ENCODE peak calls at places on chromosomes 11 and 22, in ten cellular contexts. One of them, this sample, is unnamed. For H3K4me1 and H3K36me3, the result is how much of the 10 kb centered on the place peaks cover.

GRCh38 chr22:44676441-44677298 is 25.3 kb upstream of the PRR5 start:
- DNase-seq in astrocyte: no peak
- DNase-seq in OCI-LY7: no peak
- DNase-seq in IMR-90: peak
- DNase-seq in CD8-positive, alpha-beta memory T cell: no peak
- DNase-seq in GM23248: peak
- DNase-seq in neuronal stem cell: no peak
- DNase-seq in psoas muscle: no peak
- DNase-seq in body of pancreas: no peak
- DNase-seq in PC-9: peak
- DNase-seq in this sample: no peak

GRCh38 chr11:20125927-20126326 is 34.3 kb downstream of the DBX1 start:
- DNase-seq in astrocyte: peak
- DNase-seq in OCI-LY7: no peak
- DNase-seq in IMR-90: peak
- DNase-seq in CD8-positive, alpha-beta memory T cell: no peak
- DNase-seq in GM23248: peak
- DNase-seq in neuronal stem cell: no peak
- DNase-seq in psoas muscle: no peak
- DNase-seq in body of pancreas: no peak
- DNase-seq in PC-9: peak
- DNase-seq in this sample: no peak

GRCh38 chr22:23705358-23705757 is 14.5 kb downstream of the RGL4 start:
- DNase-seq in astrocyte: no peak
- DNase-seq in OCI-LY7: no peak
- DNase-seq in IMR-90: no peak
- DNase-seq in CD8-positive, alpha-beta memory T cell: no peak
- DNase-seq in GM23248: no peak
- DNase-seq in neuronal stem cell: no peak
- DNase-seq in psoas muscle: no peak
- DNase-seq in body of pancreas: no peak
- DNase-seq in PC-9: no peak
- DNase-seq in this sample: no peak

GRCh38 chr11:103749158-103749557 is 287.3 kb upstream of the DDI1 start:
- DNase-seq in astrocyte: peak
- DNase-seq in OCI-LY7: no peak
- DNase-seq in IMR-90: peak
- DNase-seq in CD8-positive, alpha-beta memory T cell: no peak
- DNase-seq in GM23248: peak
- DNase-seq in neuronal stem cell: no peak
- DNase-seq in psoas muscle: no peak
- DNase-seq in body of pancreas: no peak
- DNase-seq in PC-9: no peak
- DNase-seq in this sample: no peak

GRCh38 chr22:25696763-25697710 is 45.0 kb upstream of the MYO18B start:
- DNase-seq in astrocyte: peak
- DNase-seq in OCI-LY7: no peak
- DNase-seq in IMR-90: no peak
- DNase-seq in CD8-positive, alpha-beta memory T cell: no peak
- DNase-seq in GM23248: no peak
- DNase-seq in neuronal stem cell: no peak
- DNase-seq in psoas muscle: no peak
- DNase-seq in body of pancreas: no peak
- DNase-seq in PC-9: no peak
- DNase-seq in this sample: no peak

GRCh38 chr11:64745219-64745522 is 1.2 kb upstream of the RASGRP2 start:
- DNase-seq in astrocyte: no peak
- DNase-seq in OCI-LY7: peak
- DNase-seq in IMR-90: no peak
- DNase-seq in CD8-positive, alpha-beta memory T cell: peak
- DNase-seq in GM23248: no peak
- DNase-seq in neuronal stem cell: no peak
- DNase-seq in psoas muscle: peak
- DNase-seq in body of pancreas: peak
- DNase-seq in PC-9: no peak
- DNase-seq in this sample: peak

GRCh38 chr11:93685196-93685595 is 23.7 kb downstream of the CEP295 start:
- DNase-seq in astrocyte: no peak
- DNase-seq in OCI-LY7: no peak
- DNase-seq in IMR-90: no peak
- DNase-seq in CD8-positive, alpha-beta memory T cell: no peak
- DNase-seq in GM23248: no peak
- DNase-seq in neuronal stem cell: no peak
- DNase-seq in psoas muscle: no peak
- DNase-seq in body of pancreas: no peak
- DNase-seq in PC-9: no peak
- DNase-seq in this sample: no peak

GRCh38 chr11:13101836-13102574 is 92.9 kb downstream of the RASSF10 start:
- DNase-seq in astrocyte: no peak
- DNase-seq in OCI-LY7: no peak
- DNase-seq in IMR-90: no peak
- DNase-seq in CD8-positive, alpha-beta memory T cell: no peak
- DNase-seq in GM23248: no peak
- DNase-seq in neuronal stem cell: no peak
- DNase-seq in psoas muscle: no peak
- DNase-seq in body of pancreas: no peak
- DNase-seq in PC-9: no peak
- DNase-seq in this sample: no peak

GRCh38 chr11:44614281-44614680 is 48.8 kb downstream of the CD82 start:
- DNase-seq in astrocyte: no peak
- DNase-seq in OCI-LY7: no peak
- DNase-seq in IMR-90: no peak
- DNase-seq in CD8-positive, alpha-beta memory T cell: no peak
- DNase-seq in GM23248: no peak
- DNase-seq in neuronal stem cell: no peak
- DNase-seq in psoas muscle: peak
- DNase-seq in body of pancreas: no peak
- DNase-seq in PC-9: no peak
- DNase-seq in this sample: no peak

GRCh38 chr11:14018441-14018840 is 55.9 kb downstream of the SPON1 start:
- DNase-seq in astrocyte: no peak
- DNase-seq in OCI-LY7: no peak
- DNase-seq in IMR-90: peak
- DNase-seq in CD8-positive, alpha-beta memory T cell: no peak
- DNase-seq in GM23248: no peak
- DNase-seq in neuronal stem cell: no peak
- DNase-seq in psoas muscle: no peak
- DNase-seq in body of pancreas: no peak
- DNase-seq in PC-9: no peak
- DNase-seq in this sample: no peak

GRCh38 chr22:23107487-23108323 is 34.1 kb downstream of the RSPH14 start:
- DNase-seq in astrocyte: no peak
- DNase-seq in OCI-LY7: no peak
- DNase-seq in IMR-90: no peak
- DNase-seq in CD8-positive, alpha-beta memory T cell: no peak
- DNase-seq in GM23248: no peak
- DNase-seq in neuronal stem cell: no peak
- DNase-seq in psoas muscle: no peak
- DNase-seq in body of pancreas: no peak
- DNase-seq in PC-9: no peak
- DNase-seq in this sample: no peak

GRCh38 chr22:41504397-41504796 is 35.5 kb downstream of the ACO2 start:
- DNase-seq in astrocyte: no peak
- DNase-seq in OCI-LY7: no peak
- DNase-seq in IMR-90: no peak
- DNase-seq in CD8-positive, alpha-beta memory T cell: no peak
- DNase-seq in GM23248: peak
- DNase-seq in neuronal stem cell: no peak
- DNase-seq in psoas muscle: peak
- DNase-seq in body of pancreas: no peak
- DNase-seq in PC-9: no peak
- DNase-seq in this sample: no peak

GRCh38 chr11:23021287-23021863 is 161.1 kb upstream of the CCDC179 start:
- DNase-seq in astrocyte: peak
- DNase-seq in OCI-LY7: peak
- DNase-seq in IMR-90: peak
- DNase-seq in CD8-positive, alpha-beta memory T cell: no peak
- DNase-seq in GM23248: peak
- DNase-seq in neuronal stem cell: peak
- DNase-seq in psoas muscle: no peak
- DNase-seq in body of pancreas: peak
- DNase-seq in PC-9: peak
- DNase-seq in this sample: peak

GRCh38 chr11:122714484-122714883 is 59.0 kb downstream of the UBASH3B start:
- DNase-seq in astrocyte: no peak
- DNase-seq in OCI-LY7: peak
- DNase-seq in IMR-90: no peak
- DNase-seq in CD8-positive, alpha-beta memory T cell: no peak
- DNase-seq in GM23248: no peak
- DNase-seq in neuronal stem cell: no peak
- DNase-seq in psoas muscle: no peak
- DNase-seq in body of pancreas: no peak
- DNase-seq in PC-9: no peak
- DNase-seq in this sample: no peak

GRCh38 chr11:122720482-122720881 is 65.0 kb downstream of the UBASH3B start:
- DNase-seq in astrocyte: peak
- DNase-seq in OCI-LY7: peak
- DNase-seq in IMR-90: no peak
- DNase-seq in CD8-positive, alpha-beta memory T cell: no peak
- DNase-seq in GM23248: no peak
- DNase-seq in neuronal stem cell: no peak
- DNase-seq in psoas muscle: no peak
- DNase-seq in body of pancreas: no peak
- DNase-seq in PC-9: no peak
- DNase-seq in this sample: no peak

GRCh38 chr11:122715883-122716282 is 60.4 kb downstream of the UBASH3B start:
- DNase-seq in astrocyte: no peak
- DNase-seq in OCI-LY7: peak
- DNase-seq in IMR-90: no peak
- DNase-seq in CD8-positive, alpha-beta memory T cell: no peak
- DNase-seq in GM23248: no peak
- DNase-seq in neuronal stem cell: no peak
- DNase-seq in psoas muscle: no peak
- DNase-seq in body of pancreas: no peak
- DNase-seq in PC-9: no peak
- DNase-seq in this sample: no peak

GRCh38 chr11:122714021-122714420 is 58.5 kb downstream of the UBASH3B start:
- DNase-seq in astrocyte: no peak
- DNase-seq in OCI-LY7: no peak
- DNase-seq in IMR-90: no peak
- DNase-seq in CD8-positive, alpha-beta memory T cell: no peak
- DNase-seq in GM23248: no peak
- DNase-seq in neuronal stem cell: no peak
- DNase-seq in psoas muscle: no peak
- DNase-seq in body of pancreas: no peak
- DNase-seq in PC-9: no peak
- DNase-seq in this sample: no peak

GRCh38 chr11:122717264-122717867 is 61.8 kb downstream of the UBASH3B start:
- DNase-seq in astrocyte: no peak
- DNase-seq in OCI-LY7: peak
- DNase-seq in IMR-90: no peak
- DNase-seq in CD8-positive, alpha-beta memory T cell: peak
- DNase-seq in GM23248: no peak
- DNase-seq in neuronal stem cell: no peak
- DNase-seq in psoas muscle: no peak
- DNase-seq in body of pancreas: no peak
- DNase-seq in PC-9: no peak
- DNase-seq in this sample: no peak
- H3K4me1 ChIP-seq in astrocyte: under half
- H3K4me1 ChIP-seq in OCI-LY7: half or more
- H3K4me1 ChIP-seq in IMR-90: under half
- H3K4me1 ChIP-seq in CD8-positive, alpha-beta memory T cell: under half
- H3K4me1 ChIP-seq in GM23248: under half
- H3K4me1 ChIP-seq in neuronal stem cell: under half
- H3K4me1 ChIP-seq in psoas muscle: under half
- H3K4me1 ChIP-seq in body of pancreas: under half
- H3K4me1 ChIP-seq in PC-9: under half
- H3K4me1 ChIP-seq in this sample: under half

GRCh38 chr11:61298663-61299244 is 3.6 kb upstream of the VWCE start:
- DNase-seq in astrocyte: no peak
- DNase-seq in OCI-LY7: no peak
- DNase-seq in IMR-90: no peak
- DNase-seq in CD8-positive, alpha-beta memory T cell: no peak
- DNase-seq in GM23248: peak
- DNase-seq in neuronal stem cell: no peak
- DNase-seq in psoas muscle: no peak
- DNase-seq in body of pancreas: no peak
- DNase-seq in PC-9: no peak
- DNase-seq in this sample: no peak
- H3K36me3 ChIP-seq in astrocyte: under half
- H3K36me3 ChIP-seq in OCI-LY7: half or more
- H3K36me3 ChIP-seq in IMR-90: under half
- H3K36me3 ChIP-seq in CD8-positive, alpha-beta memory T cell: under half
- H3K36me3 ChIP-seq in GM23248: under half
- H3K36me3 ChIP-seq in neuronal stem cell: under half
- H3K36me3 ChIP-seq in psoas muscle: under half
- H3K36me3 ChIP-seq in body of pancreas: under half
- H3K36me3 ChIP-seq in PC-9: under half
- H3K36me3 ChIP-seq in this sample: under half

GRCh38 chr11:106133529-106133928 is 56.1 kb downstream of the AASDHPPT start:
- DNase-seq in astrocyte: no peak
- DNase-seq in OCI-LY7: peak
- DNase-seq in IMR-90: no peak
- DNase-seq in CD8-positive, alpha-beta memory T cell: no peak
- DNase-seq in GM23248: peak
- DNase-seq in neuronal stem cell: no peak
- DNase-seq in psoas muscle: no peak
- DNase-seq in body of pancreas: no peak
- DNase-seq in PC-9: no peak
- DNase-seq in this sample: no peak
- H3K4me1 ChIP-seq in astrocyte: under half
- H3K4me1 ChIP-seq in OCI-LY7: under half
- H3K4me1 ChIP-seq in IMR-90: under half
- H3K4me1 ChIP-seq in CD8-positive, alpha-beta memory T cell: under half
- H3K4me1 ChIP-seq in GM23248: under half
- H3K4me1 ChIP-seq in neuronal stem cell: under half
- H3K4me1 ChIP-seq in psoas muscle: under half
- H3K4me1 ChIP-seq in body of pancreas: under half
- H3K4me1 ChIP-seq in PC-9: under half
- H3K4me1 ChIP-seq in this sample: under half

DNA sequence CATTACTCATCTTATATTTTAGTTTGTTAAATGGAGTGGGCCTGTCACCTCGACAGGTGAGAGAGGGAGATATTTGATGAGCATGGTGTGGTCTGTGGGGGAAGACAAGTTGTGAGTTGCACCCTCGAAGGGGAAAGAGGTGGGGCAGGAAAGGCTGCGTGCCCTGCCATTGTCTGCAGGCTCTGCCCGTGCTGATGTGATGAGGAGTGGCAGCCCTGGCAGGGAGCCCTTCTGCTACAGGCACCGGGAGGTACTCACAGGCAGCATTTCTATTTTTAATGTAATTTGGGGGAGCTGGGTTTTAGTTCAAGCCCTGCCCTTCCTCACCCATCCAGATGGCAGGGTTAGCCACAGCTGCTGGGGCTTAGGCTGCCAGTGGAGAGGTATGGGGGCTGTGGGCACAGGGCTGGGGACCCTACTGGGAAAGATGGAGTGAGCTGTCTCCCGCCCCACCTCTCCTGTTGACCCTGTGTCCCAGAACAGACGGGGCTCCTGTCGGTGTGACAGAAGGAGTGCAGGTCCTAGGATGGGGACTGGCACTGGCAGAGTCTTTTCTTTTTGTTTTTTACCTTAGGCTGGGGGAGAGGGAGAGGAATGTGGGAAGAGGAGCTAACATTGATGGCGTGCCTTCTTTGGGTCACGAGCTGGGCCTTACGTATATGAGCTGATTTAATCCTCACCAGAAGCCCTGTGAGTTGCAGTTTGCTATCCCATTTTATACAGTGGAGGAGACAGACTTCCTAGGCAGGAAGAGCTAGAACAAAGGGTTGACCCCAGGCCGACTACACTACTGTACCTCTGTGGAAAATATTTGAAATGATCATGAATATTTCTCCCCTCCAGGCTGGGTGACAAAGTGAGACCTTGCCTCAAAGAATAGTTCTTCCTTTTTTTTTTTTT is 51.6 kb downstream of the CEP164 start:
- DNase-seq in astrocyte: no peak
- DNase-seq in OCI-LY7: no peak
- DNase-seq in IMR-90: no peak
- DNase-seq in CD8-positive, alpha-beta memory T cell: no peak
- DNase-seq in GM23248: no peak
- DNase-seq in neuronal stem cell: no peak
- DNase-seq in psoas muscle: no peak
- DNase-seq in body of pancreas: no peak
- DNase-seq in PC-9: no peak
- DNase-seq in this sample: no peak
- H3K36me3 ChIP-seq in astrocyte: under half
- H3K36me3 ChIP-seq in OCI-LY7: under half
- H3K36me3 ChIP-seq in IMR-90: half or more
- H3K36me3 ChIP-seq in CD8-positive, alpha-beta memory T cell: under half
- H3K36me3 ChIP-seq in GM23248: under half
- H3K36me3 ChIP-seq in neuronal stem cell: under half
- H3K36me3 ChIP-seq in psoas muscle: under half
- H3K36me3 ChIP-seq in body of pancreas: under half
- H3K36me3 ChIP-seq in PC-9: under half
- H3K36me3 ChIP-seq in this sample: under half

This sample was measured in HAP-1.